ENCODE peak calls at places on chromosomes 2 and 18, in ten cellular contexts. P is PC-9; A is esophagus squamous epithelium; R is thoracic aorta; Z is IMR-90; S is transverse colon; B is cardiac muscle cell; C is CD4-positive, alpha-beta memory T cell; O is mammary epithelial cell; V is upper lobe of right lung. G is an unnamed sample.
A peak's percentile ranks its signal among the peaks of the same experiment; 100 is the strongest.

GRCh38 chr2:208999911-209000310 is 423.9 kb upstream of the MAP2 start:
- DNase-seq in P (no peak), A (no peak), R (no peak), Z (no peak), S (peak; percentile 12), B (no peak), C (no peak), O (no peak), V (no peak), G (no peak)

GRCh38 chr2:210177769-210178168 is 6.6 kb upstream of the KANSL1L start:
- DNase-seq in P (no peak), A (no peak), R (no peak), Z (no peak), S (no peak), B (no peak), C (no peak), O (no peak), V (no peak), G (no peak)

GRCh38 chr2:1055014-1055595 is 104.5 kb downstream of the SNTG2 start:
- DNase-seq in P (no peak), A (no peak), R (no peak), Z (peak; percentile 93), S (no peak), B (peak; percentile 65), C (no peak), O (peak; percentile 55), V (no peak), G (no peak)

GRCh38 chr2:37966326-37966725 is 41.2 kb downstream of the RMDN2 start:
- DNase-seq in P (no peak), A (no peak), R (no peak), Z (no peak), S (no peak), B (no peak), C (no peak), O (no peak), V (no peak), G (no peak)

GRCh38 chr2:100470898-100471514 is 724 bp downstream of the NMS start:
- DNase-seq in P (no peak), A (no peak), R (no peak), Z (peak; percentile 7), S (no peak), B (peak; percentile 27), C (no peak), O (peak; percentile 11), V (no peak), G (peak; percentile 76)

GRCh38 chr2:18550383-18550905 is 10.0 kb downstream of the RDH14 start:
- DNase-seq in P (no peak), A (no peak), R (no peak), Z (no peak), S (no peak), B (no peak), C (no peak), O (no peak), V (no peak), G (no peak)

GRCh38 chr2:177241771-177242135 is 22.8 kb downstream of the NFE2L2 start:
- DNase-seq in P (no peak), A (no peak), R (no peak), Z (no peak), S (no peak), B (no peak), C (no peak), O (no peak), V (no peak), G (no peak)

GRCh38 chr2:71930073-71930681 is 217.5 kb downstream of the CYP26B1 start:
- DNase-seq in P (no peak), A (no peak), R (no peak), Z (no peak), S (peak; percentile 47), B (no peak), C (no peak), O (no peak), V (peak; percentile 61), G (no peak)

GRCh38 chr18:46377557-46377956 is 273.4 kb downstream of the HAUS1 start:
- DNase-seq in P (no peak), A (no peak), R (no peak), Z (no peak), S (no peak), B (no peak), C (no peak), O (no peak), V (no peak), G (no peak)

GRCh38 chr2:223641062-223641461 is 38.9 kb upstream of the SCG2 start:
- DNase-seq in P (peak; percentile 67), A (no peak), R (no peak), Z (peak; percentile 18), S (no peak), B (no peak), C (no peak), O (no peak), V (no peak), G (no peak)

GRCh38 chr2:237601453-237602116 is 11.1 kb upstream of the RAB17 start:
- DNase-seq in P (no peak), A (no peak), R (no peak), Z (no peak), S (no peak), B (peak; percentile 29), C (no peak), O (no peak), V (no peak), G (no peak)

GRCh38 chr2:237603718-237604362 is 13.3 kb upstream of the RAB17 start:
- DNase-seq in P (no peak), A (no peak), R (no peak), Z (peak; percentile 80), S (peak; percentile 47), B (peak; percentile 85), C (peak; percentile 80), O (no peak), V (no peak), G (no peak)

GRCh38 chr2:237604391-237604790 is 13.9 kb upstream of the RAB17 start:
- DNase-seq in P (no peak), A (no peak), R (no peak), Z (no peak), S (no peak), B (no peak), C (no peak), O (no peak), V (no peak), G (no peak)

GRCh38 chr2:237603049-237603717 is 12.6 kb upstream of the RAB17 start:
- DNase-seq in P (no peak), A (no peak), R (no peak), Z (no peak), S (no peak), B (no peak), C (no peak), O (no peak), V (no peak), G (no peak)

DNA sequence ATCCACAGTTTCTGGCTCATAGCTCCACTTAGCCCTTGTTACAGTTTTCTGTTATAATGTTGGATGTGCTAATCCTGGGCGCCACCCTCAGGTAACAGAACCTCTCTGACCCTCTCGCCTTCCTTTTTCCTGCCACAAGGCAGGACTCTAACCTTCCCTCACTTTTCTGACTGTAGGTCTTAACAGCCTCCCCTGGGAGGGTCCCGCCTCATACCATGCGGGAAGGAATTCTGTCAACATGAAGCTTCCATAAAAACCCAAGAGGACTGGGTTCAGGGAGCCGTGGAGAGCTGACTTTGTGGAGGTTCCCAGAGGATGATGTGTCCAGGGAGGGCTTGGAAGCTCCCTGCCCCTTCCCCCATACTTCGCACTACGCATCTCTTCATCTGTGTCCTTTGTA is 11.9 kb upstream of the RAB17 start:
- DNase-seq in P (no peak), A (no peak), R (no peak), Z (no peak), S (no peak), B (no peak), C (no peak), O (no peak), V (no peak), G (no peak)
- H3K4me1 ChIP-seq in P (no peaks in the 10 kb centered on the region), A (peaks cover 34% of the 10 kb centered on the region), R (peaks cover 16% of the 10 kb centered on the region), Z (peaks cover 7% of the 10 kb centered on the region), S (no peaks in the 10 kb centered on the region), B (peaks cover 30% of the 10 kb centered on the region), C (peaks cover 21% of the 10 kb centered on the region), O (peaks cover 7% of the 10 kb centered on the region), V (peaks cover 12% of the 10 kb centered on the region), G (no peaks in the 10 kb centered on the region)

DNA sequence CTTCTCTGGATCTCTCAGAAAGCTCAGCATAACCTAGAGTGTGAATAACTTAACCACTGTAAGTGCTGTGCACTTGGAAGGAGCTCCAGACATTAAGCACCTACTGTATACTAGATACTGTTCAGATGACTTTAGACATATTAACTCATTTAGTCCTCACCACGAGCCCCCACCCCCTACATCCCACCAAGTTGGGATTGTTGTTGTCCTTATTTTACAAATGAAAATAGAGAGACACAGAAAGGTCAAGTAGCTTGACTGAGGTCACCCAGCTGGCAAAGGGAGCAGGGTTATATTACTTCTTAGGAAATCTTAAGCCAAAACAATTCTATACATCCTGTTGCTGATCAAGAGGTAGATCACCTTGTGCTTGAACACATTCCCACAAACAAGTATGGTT is 234.2 kb upstream of the SMAD2 start:
- DNase-seq in P (no peak), A (no peak), R (no peak), Z (no peak), S (no peak), B (no peak), C (no peak), O (no peak), V (no peak), G (no peak)
- H3K4me1 ChIP-seq in P (peaks cover 21% of the 10 kb centered on the region), A (peaks cover 77% of the 10 kb centered on the region), R (peaks cover 4% of the 10 kb centered on the region), Z (no peaks in the 10 kb centered on the region), S (peaks cover 57% of the 10 kb centered on the region), B (peaks cover 44% of the 10 kb centered on the region), C (peaks cover 10% of the 10 kb centered on the region), O (peaks cover 20% of the 10 kb centered on the region), V (peaks cover 23% of the 10 kb centered on the region), G (no peaks in the 10 kb centered on the region)

GRCh38 chr2:150526827-150527226 is 39.4 kb upstream of the RND3 start:
- DNase-seq in P (peak; percentile 66), A (no peak), R (no peak), Z (peak; percentile 94), S (no peak), B (peak; percentile 85), C (no peak), O (peak; percentile 95), V (no peak), G (no peak)

GRCh38 chr2:150530168-150530567 is 42.7 kb upstream of the RND3 start:
- DNase-seq in P (no peak), A (no peak), R (no peak), Z (no peak), S (no peak), B (no peak), C (no peak), O (no peak), V (no peak), G (no peak)

GRCh38 chr2:150528861-150529801 is 41.7 kb upstream of the RND3 start:
- DNase-seq in P (no peak), A (no peak), R (no peak), Z (peak; percentile 79), S (no peak), B (peak; percentile 74), C (no peak), O (peak; percentile 95), V (no peak), G (peak; percentile 19)

GRCh38 chr2:150522269-150522668 is 34.8 kb upstream of the RND3 start:
- DNase-seq in P (no peak), A (no peak), R (no peak), Z (no peak), S (no peak), B (no peak), C (no peak), O (no peak), V (no peak), G (no peak)

GRCh38 chr2:150526006-150526405 is 38.5 kb upstream of the RND3 start:
- DNase-seq in P (no peak), A (no peak), R (no peak), Z (no peak), S (no peak), B (no peak), C (no peak), O (peak; percentile 41), V (no peak), G (no peak)
- H3K4me1 ChIP-seq in P (peaks cover 51% of the 10 kb centered on the region), A (peaks cover 58% of the 10 kb centered on the region), R (no peaks in the 10 kb centered on the region), Z (peaks cover 16% of the 10 kb centered on the region), S (peaks cover 5% of the 10 kb centered on the region), B (peaks cover 3% of the 10 kb centered on the region), C (no peaks in the 10 kb centered on the region), O (peaks cover 40% of the 10 kb centered on the region), V (no peaks in the 10 kb centered on the region), G (peaks cover 14% of the 10 kb centered on the region)

GRCh38 chr2:11827547-11827946 is 81.1 kb downstream of the LPIN1 start:
- DNase-seq in P (no peak), A (no peak), R (no peak), Z (no peak), S (no peak), B (no peak), C (no peak), O (no peak), V (no peak), G (no peak)
- H3K4me1 ChIP-seq in P (peaks cover 36% of the 10 kb centered on the region), A (peaks cover 55% of the 10 kb centered on the region), R (peaks cover 10% of the 10 kb centered on the region), Z (peaks cover 18% of the 10 kb centered on the region), S (peaks cover 26% of the 10 kb centered on the region), B (peaks cover 22% of the 10 kb centered on the region), C (peaks cover 28% of the 10 kb centered on the region), O (peaks cover 32% of the 10 kb centered on the region), V (peaks cover 26% of the 10 kb centered on the region), G (peaks cover 13% of the 10 kb centered on the region)

G was measured in HAP-1.